ENCODE peak calls at places on chromosomes 3 and 15, in four cellular contexts. U, L, J and Y are unnamed samples.
A peak's percentile ranks its signal among the peaks of the same experiment; 100 is the strongest.

GRCh38 chr3:139534444-139534812 is 5.1 kb downstream of the RBP1 start:
- DNase-seq in U (no peak), L (no peak), J (no peak), Y (no peak)

GRCh38 chr3:129975332-129976090 is 991 bp downstream of the TRH start:
- DNase-seq in L (no peak), U (no peak), J (peak; percentile 74), Y (no peak)

GRCh38 chr3:72316501-72317279 is 531.6 kb downstream of the SHQ1 start:
- DNase-seq in J (no peak), U (no peak), L (no peak), Y (no peak)

GRCh38 chr3:143979813-143980212 is 8.2 kb downstream of the DIPK2A start:
- DNase-seq in J (no peak), L (no peak), U (no peak), Y (no peak)

GRCh38 chr15:35141743-35142356 is 56.8 kb upstream of the NANOGP8 start:
- DNase-seq in L (no peak), U (no peak), J (no peak), Y (no peak)

GRCh38 chr15:24956131-24956838 is 1.5 kb downstream of the SNRPN start:
- DNase-seq in U (peak; percentile 74), L (peak; percentile 67), J (peak; percentile 81), Y (peak; percentile 89)

GRCh38 chr15:79167776-79168175 is 77.2 kb upstream of the RASGRF1 start:
- DNase-seq in J (no peak), U (no peak), L (no peak), Y (no peak)

GRCh38 chr3:170784406-170784805 is 85.6 kb downstream of the RPL22L1 start:
- DNase-seq in U (no peak), L (no peak), J (no peak), Y (no peak)

GRCh38 chr15:89982315-89983055 is 18.6 kb upstream of the ZNF710 start:
- DNase-seq in L (no peak), J (peak; percentile 87), U (no peak), Y (no peak)

GRCh38 chr15:52281085-52282035 is 14.2 kb downstream of the MYO5C start:
- DNase-seq in U (no peak), L (no peak), J (no peak), Y (no peak)

GRCh38 chr3:138468451-138468850 is 34.0 kb downstream of the ESYT3 start:
- DNase-seq in L (no peak), J (no peak), U (no peak), Y (no peak)

GRCh38 chr3:138470687-138471086 is 36.3 kb downstream of the ESYT3 start:
- DNase-seq in J (no peak), L (no peak), U (no peak), Y (no peak)

GRCh38 chr3:138468886-138469285 is 34.5 kb downstream of the ESYT3 start:
- DNase-seq in J (no peak), L (no peak), U (no peak), Y (no peak)

GRCh38 chr3:138471481-138471880 is 37.1 kb downstream of the ESYT3 start:
- DNase-seq in L (no peak), J (no peak), U (no peak), Y (no peak)

DNA sequence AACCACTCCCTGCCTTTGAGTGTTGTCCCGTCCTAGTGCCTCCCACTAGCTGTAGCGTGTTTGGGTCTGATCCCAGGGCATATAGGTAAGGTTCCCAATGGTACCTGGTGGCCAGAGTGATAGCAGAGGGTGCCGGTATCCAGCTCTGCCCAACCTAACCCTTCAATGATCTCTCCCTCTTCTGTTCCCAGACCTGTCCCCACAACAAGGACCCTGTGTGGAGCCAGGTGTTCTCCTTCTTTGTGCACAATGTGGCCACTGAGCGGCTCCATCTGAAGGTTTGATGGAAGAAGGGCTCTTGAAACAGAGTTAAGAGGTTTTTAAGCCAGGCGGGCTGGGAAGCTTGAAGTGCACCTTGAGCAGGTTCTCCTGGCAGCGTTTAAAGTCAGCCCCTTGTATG is 35.5 kb downstream of the ESYT3 start:
- DNase-seq in J (no peak), L (no peak), U (no peak), Y (no peak)
- H2AFZ ChIP-seq in J (no peak overlapping the region), L (no peak overlapping the region), U (no peak overlapping the region), Y (no peak overlapping the region)

DNA sequence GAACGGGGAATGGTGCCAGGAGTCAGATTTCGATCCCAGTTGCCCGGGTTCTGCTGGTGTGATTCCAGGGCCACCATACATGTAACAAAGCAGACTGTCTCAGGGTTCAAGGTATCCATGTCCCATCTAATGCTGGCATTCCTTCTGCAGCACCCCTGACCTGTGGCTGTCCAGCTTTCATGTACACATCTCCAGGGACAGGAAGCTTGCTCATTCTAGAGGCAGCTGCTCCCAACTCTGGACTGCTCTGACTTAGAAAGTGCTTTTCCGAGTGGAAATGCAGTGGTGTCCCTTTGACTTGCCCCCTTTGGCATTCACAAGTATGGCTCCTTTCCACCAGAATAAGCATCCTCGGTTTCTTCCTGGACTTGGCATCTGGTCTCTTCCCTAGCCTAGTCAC is 30.9 kb downstream of the PML start:
- DNase-seq in J (no peak), U (no peak), L (no peak), Y (no peak)
- H2AFZ ChIP-seq in J (no peak overlapping the region), U (no peak overlapping the region), L (no peak overlapping the region), Y (no peak overlapping the region)

GRCh38 chr15:83410532-83410931 is 36.6 kb upstream of the SH3GL3 start:
- DNase-seq in U (no peak), J (no peak), L (no peak), Y (no peak)
- H2AFZ ChIP-seq in U (no peak overlapping the region), J (no peak overlapping the region), L (no peak overlapping the region), Y (no peak overlapping the region)

GRCh38 chr3:48137425-48137999 is 50.7 kb downstream of the CDC25A start:
- DNase-seq in J (no peak), L (no peak), U (no peak), Y (no peak)

GRCh38 chr3:48140284-48140683 is 47.9 kb downstream of the CDC25A start:
- DNase-seq in L (no peak), U (no peak), J (peak; percentile 22), Y (no peak)

GRCh38 chr3:48130321-48130881 is 57.8 kb downstream of the CDC25A start:
- DNase-seq in L (no peak), U (no peak), J (no peak), Y (no peak)

GRCh38 chr3:48141225-48142137 is 46.7 kb downstream of the CDC25A start:
- DNase-seq in U (no peak), L (no peak), J (no peak), Y (no peak)

DNA sequence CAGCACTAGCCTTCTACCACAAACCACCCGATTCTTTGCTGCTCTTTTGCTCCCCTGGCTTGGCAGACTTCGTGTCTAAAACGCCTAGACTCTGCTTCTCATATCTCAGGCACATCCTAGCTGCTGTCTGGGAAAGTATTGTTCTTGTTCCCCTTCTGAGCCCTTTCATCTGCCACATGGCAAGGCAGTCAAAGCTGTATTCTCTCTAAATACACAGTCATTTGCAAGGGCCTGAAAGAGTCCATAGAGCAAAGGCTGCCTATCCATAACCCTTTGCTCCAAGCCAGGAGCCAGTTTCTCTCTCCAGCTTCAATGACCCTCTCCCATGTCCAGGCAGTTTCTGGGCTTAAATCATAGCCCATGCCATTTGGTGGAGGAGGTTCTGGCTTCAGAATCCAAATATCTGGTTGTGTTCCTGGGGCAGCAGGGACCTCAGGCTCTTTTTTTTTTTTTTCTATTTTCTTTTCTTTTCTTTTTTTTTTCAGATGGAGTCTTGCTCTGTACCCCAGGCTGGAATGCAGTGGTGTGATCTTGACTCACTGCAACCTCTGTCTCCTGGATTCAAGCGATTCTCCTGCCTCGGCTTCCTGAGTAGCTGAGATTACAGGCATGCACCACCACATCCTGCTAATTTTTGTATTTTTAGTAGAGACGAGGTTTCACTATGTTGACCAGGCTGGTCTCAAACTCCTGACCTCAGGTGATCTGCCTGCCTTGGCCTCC is 52.3 kb downstream of the CDC25A start:
- DNase-seq in J (no peak), L (no peak), U (no peak), Y (no peak)
- H2AFZ ChIP-seq in J (peak overlapping the region; percentile 69), L (peak overlapping the region; percentile 88), U (no peak overlapping the region), Y (peak overlapping the region; percentile 5)

GRCh38 chr15:71821547-71822129 is 11.3 kb downstream of the NR2E3 start:
- DNase-seq in L (no peak), J (no peak), U (no peak), Y (no peak)
- H2AFZ ChIP-seq in L (no peak overlapping the region), J (no peak overlapping the region), U (no peak overlapping the region), Y (no peak overlapping the region)

GRCh38 chr3:27542469-27542868 is 58.3 kb upstream of the SLC4A7 start:
- DNase-seq in L (no peak), U (no peak), J (no peak), Y (no peak)
- H2AFZ ChIP-seq in L (no peak overlapping the region), U (no peak overlapping the region), J (no peak overlapping the region), Y (no peak overlapping the region)

DNA sequence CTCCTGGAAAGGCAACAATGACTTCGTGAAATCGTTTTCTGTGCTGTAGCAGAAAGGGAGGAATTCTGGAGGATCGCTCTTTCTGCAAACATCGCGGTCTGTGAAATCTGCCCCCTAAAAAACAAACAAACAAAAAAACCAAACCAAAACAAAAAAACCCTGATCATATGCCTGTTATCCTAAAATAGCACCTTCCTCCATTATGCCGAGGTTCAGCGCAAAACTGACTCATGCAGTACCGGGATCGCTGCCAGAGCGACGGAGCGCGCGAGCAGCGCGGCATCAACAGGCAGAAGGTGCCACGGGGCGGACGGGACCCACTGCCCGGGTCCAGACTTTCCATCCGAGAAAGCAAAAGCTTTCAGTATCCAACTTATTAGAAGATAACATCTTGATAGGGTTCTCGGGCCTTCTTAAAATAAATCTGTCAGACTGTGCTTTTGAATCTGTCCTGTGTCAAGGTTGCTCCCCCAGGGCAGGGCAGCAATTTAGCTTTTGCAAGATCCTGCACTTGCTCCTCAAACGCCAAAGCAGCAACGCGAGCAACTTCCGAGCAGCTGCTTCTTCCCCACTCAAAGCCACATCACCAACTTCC is 156.0 kb downstream of the FGF12 start:
- DNase-seq in U (no peak), L (no peak), J (no peak), Y (no peak)
- H2AFZ ChIP-seq in U (no peak overlapping the region), L (no peak overlapping the region), J (no peak overlapping the region), Y (no peak overlapping the region)

GRCh38 chr3:42209917-42210316 is 56.1 kb downstream of the CCK start:
- DNase-seq in J (no peak), L (no peak), U (no peak), Y (no peak)

GRCh38 chr3:42210731-42211130 is 55.3 kb downstream of the CCK start:
- DNase-seq in J (no peak), L (no peak), U (no peak), Y (no peak)

GRCh38 chr3:42205800-42206514 is 60.0 kb downstream of the CCK start:
- DNase-seq in L (no peak), U (no peak), J (peak; percentile 26), Y (no peak)

GRCh38 chr3:42202239-42202865 is 63.6 kb downstream of the CCK start:
- DNase-seq in U (no peak), L (no peak), J (no peak), Y (no peak)

DNA sequence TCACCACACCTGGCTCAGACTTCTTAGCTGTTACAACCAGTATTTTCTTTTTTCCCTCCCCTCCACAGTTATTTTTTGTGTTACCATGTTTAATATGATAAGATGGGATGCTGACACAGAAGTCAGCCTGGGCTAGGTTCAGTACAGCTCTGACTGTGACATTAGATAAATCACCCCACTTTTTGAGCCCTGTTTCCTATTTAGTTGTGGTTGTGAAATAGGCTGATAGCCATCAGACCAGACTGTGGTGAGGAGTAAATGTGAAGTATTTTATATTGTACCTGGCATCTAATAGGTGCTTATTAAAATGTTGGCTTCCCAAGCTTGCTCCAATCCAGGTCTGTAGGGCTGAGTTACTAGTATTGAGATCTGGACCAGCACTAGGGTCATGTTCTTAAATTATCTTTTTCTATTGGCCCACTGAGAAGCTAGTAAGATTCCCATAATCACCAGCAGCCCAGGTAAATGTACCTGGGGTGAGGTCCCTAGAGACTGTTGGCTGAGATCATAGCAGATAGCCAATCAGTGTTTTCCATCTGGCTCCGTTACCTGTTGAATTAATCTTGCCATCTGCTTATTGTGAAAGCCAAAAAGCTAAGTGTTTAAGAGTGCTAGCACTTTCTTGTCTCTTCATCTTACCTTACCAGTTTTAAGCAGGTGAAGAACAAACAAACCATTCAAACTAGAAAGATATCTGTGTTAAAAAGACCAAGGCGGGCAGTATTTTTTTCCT is 61.0 kb downstream of the CCK start:
- DNase-seq in J (no peak), U (no peak), L (no peak), Y (no peak)
- H2AFZ ChIP-seq in J (no peak overlapping the region), U (no peak overlapping the region), L (no peak overlapping the region), Y (no peak overlapping the region)